ENCODE peak calls at places on chromosomes 2 and 18, in eight cellular contexts. D is spleen, Z is sigmoid colon, H is A549, I is IMR-90, T is HCT116, G is uterus, M is stomach. P is an unnamed sample.

GRCh38 chr2:96240341-96241038 is 25.3 kb downstream of the TMEM127 start:
- DNase-seq in D (no peak), Z (peak), H (no peak), I (no peak), T (no peak), G (no peak), M (no peak), P (no peak)

GRCh38 chr2:58107803-58108710 is 61.5 kb downstream of the VRK2 start:
- DNase-seq in D (no peak), Z (no peak), H (peak), I (peak), T (peak), G (no peak), M (no peak), P (peak)

GRCh38 chr2:149422337-149422990 is 92.1 kb downstream of the LYPD6 start:
- DNase-seq in D (no peak), Z (no peak), H (no peak), I (peak), T (peak), G (no peak), M (no peak), P (no peak)

GRCh38 chr2:134200024-134200423 is 53.8 kb upstream of the MGAT5 start:
- DNase-seq in D (no peak), Z (no peak), H (no peak), I (no peak), T (no peak), G (no peak), M (no peak), P (no peak)

GRCh38 chr18:74516271-74517235 is 17.7 kb upstream of the CNDP1 start:
- DNase-seq in D (peak), Z (no peak), H (no peak), I (no peak), T (no peak), G (no peak), M (peak), P (no peak)

GRCh38 chr18:9147440-9148238 is 11.1 kb downstream of the ANKRD12 start:
- DNase-seq in D (no peak), Z (no peak), H (peak), I (peak), T (peak), G (peak), M (no peak), P (peak)

GRCh38 chr2:85920810-85921545 is 32.2 kb upstream of the ST3GAL5 start:
- DNase-seq in D (no peak), Z (no peak), H (peak), I (peak), T (no peak), G (no peak), M (no peak), P (no peak)

GRCh38 chr18:23684515-23685197 is 4.6 kb upstream of the LAMA3 start:
- DNase-seq in D (no peak), Z (no peak), H (peak), I (no peak), T (no peak), G (peak), M (no peak), P (no peak)

GRCh38 chr2:219285894-219286425 is 6.8 kb downstream of the DNAJB2 start:
- DNase-seq in D (no peak), Z (peak), H (no peak), I (peak), T (no peak), G (peak), M (no peak), P (no peak)

GRCh38 chr18:59787998-59788875 is 91.0 kb upstream of the CCBE1 start:
- DNase-seq in D (no peak), Z (no peak), H (peak), I (peak), T (peak), G (peak), M (no peak), P (no peak)

GRCh38 chr2:196331143-196331542 is 159.8 kb upstream of the STK17B start:
- DNase-seq in D (no peak), Z (no peak), H (no peak), I (peak), T (no peak), G (no peak), M (peak), P (peak)

GRCh38 chr2:218993345-218994315 is at the start of gene CRYBA2:
- DNase-seq in D (no peak), Z (no peak), H (no peak), I (no peak), T (no peak), G (no peak), M (no peak), P (no peak)

GRCh38 chr2:110691612-110692258 is 13.9 kb upstream of the BUB1 start:
- DNase-seq in D (no peak), Z (no peak), H (no peak), I (no peak), T (no peak), G (no peak), M (no peak), P (no peak)

GRCh38 chr2:143160732-143161707 is 31.8 kb downstream of the ARHGAP15 start:
- DNase-seq in D (no peak), Z (no peak), H (no peak), I (no peak), T (no peak), G (no peak), M (no peak), P (no peak)

GRCh38 chr2:65130440-65131175 is 702 bp upstream of the RAB1A start:
- DNase-seq in D (no peak), Z (no peak), H (no peak), I (no peak), T (no peak), G (no peak), M (no peak), P (no peak)

GRCh38 chr2:98701230-98701629 is 29.7 kb downstream of the MGAT4A start:
- DNase-seq in D (no peak), Z (no peak), H (no peak), I (no peak), T (no peak), G (no peak), M (no peak), P (no peak)

GRCh38 chr2:238174291-238174690 is 15.5 kb downstream of the ERFE start:
- DNase-seq in D (no peak), Z (no peak), H (no peak), I (no peak), T (no peak), G (no peak), M (no peak), P (no peak)

GRCh38 chr2:113276216-113276905 is 2.4 kb downstream of the PAX8 start:
- DNase-seq in D (no peak), Z (no peak), H (no peak), I (no peak), T (no peak), G (no peak), M (no peak), P (no peak)

GRCh38 chr2:203983064-203983715 is 46.6 kb downstream of the ICOS start:
- DNase-seq in D (no peak), Z (no peak), H (no peak), I (no peak), T (no peak), G (no peak), M (no peak), P (no peak)

GRCh38 chr2:236512902-236513433 is 56.7 kb upstream of the ACKR3 start:
- DNase-seq in D (peak), Z (peak), H (peak), I (peak), T (peak), G (peak), M (peak), P (peak)

GRCh38 chr2:182057002-182057401 is 71.3 kb downstream of the PPP1R1C start:
- DNase-seq in D (no peak), Z (no peak), H (no peak), I (no peak), T (no peak), G (no peak), M (no peak), P (no peak)

GRCh38 chr2:65319674-65320041 is 92.0 kb downstream of the ACTR2 start:
- DNase-seq in D (no peak), Z (no peak), H (no peak), I (no peak), T (no peak), G (no peak), M (no peak), P (no peak)

GRCh38 chr2:171999125-171999524 is 628 bp upstream of the METAP1D start:
- DNase-seq in D (no peak), Z (no peak), H (no peak), I (no peak), T (no peak), G (no peak), M (no peak), P (no peak)

DNA sequence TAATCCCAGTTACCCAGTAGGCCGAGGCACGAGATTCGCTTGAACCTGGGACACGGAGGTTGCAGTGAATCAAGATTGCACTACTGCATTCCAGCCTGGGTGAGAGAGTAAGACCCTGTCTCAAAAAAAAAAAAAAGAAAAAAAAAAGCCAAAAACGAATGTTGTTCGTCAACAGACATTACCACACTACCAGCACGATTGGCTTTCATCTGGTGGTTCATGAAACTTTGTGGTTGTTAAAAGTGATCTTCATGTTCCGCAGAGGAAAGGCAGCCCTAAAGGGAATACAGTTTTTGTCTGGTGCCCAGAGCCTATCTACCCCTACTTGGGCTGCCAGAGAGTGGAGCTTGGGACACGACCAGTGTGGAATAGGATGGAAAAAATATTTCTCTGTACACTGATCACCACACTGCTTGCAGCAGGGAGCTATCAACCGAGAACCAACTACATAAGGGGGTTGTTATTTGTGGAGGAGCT is 13.6 kb upstream of the CXCR4 start:
- DNase-seq in D (no peak), Z (no peak), H (no peak), I (no peak), T (no peak), G (no peak), M (no peak), P (no peak)
- TF ChIP-seq POLR2A in D (no peak), Z (no peak), H (no peak), I (no peak), T (no peak), G (no peak), M (no peak), P (no peak)

DNA sequence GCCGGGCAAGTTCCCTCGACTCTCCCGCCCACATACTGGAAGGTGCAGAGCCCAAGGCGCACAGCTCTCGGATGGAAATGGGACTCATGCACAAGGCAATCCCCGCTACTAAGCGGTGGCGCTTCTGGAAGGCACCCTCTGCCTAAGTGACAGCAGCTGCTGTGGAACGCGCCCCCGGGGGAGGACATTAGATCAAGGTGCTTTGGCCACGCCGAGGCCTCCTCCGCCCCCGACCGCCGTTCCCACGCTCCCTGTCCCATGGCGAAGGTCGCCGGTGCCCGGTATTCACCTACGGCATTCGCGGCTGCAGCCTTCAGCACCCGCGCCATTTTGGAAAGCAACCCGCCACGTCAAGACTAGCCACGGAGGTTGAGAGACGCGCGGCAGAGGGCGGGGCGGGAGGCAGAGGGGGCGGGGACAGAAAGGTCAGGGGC is at the start of gene MCEE:
- DNase-seq in D (peak), Z (peak), H (peak), I (peak), T (peak), G (peak), M (peak), P (peak)
- TF ChIP-seq POLR2A in D (no peak), Z (peak), H (peak), I (peak), T (no peak), G (peak), M (no peak), P (peak)

DNA sequence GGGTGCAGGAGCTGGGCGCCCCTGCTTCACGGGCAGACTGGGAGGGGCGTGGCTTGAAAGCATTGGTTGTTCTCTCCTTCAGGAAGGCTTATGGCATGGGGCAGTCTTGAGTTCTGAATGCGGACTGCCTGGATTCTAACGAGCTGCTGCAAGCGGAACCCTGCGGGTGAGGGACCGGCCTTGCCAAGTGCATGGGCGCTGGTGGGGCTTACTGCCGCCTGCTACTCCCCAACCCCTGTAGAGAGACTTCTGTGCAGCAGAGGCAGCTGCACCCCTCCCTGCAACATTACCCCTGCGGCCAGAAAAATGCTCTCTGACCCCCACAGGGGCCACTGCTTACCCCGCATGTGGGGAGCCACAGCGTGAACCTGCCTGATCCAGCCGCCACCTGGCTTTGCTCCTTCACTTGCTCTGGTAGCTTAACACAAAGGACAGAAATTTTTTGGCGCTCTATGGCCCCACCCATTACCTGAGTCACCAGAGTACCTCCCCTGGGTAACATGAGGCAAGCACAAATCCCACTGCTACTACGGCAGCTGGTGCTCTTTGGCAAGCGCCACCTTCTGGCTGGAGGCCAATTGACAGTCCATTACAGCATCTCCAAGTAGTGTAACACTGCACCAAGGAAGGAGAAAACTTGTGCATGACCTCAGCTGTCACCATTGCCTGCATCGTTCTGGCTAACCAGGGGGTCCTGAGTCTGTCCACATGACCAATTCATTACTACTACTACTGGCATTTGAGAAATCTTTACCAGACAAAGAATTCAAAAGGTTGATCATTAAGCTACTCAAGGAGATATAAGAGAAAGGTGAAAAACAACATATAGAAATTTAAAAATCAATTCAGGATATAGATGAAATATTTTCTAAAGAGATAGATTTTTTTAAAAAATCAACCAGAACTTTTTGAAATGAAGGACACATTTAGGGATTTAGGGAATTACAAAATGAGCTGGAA is 35.4 kb downstream of the MYL12B start:
- DNase-seq in D (peak), Z (peak), H (peak), I (peak), T (peak), G (peak), M (peak), P (peak)
- TF ChIP-seq POLR2A in D (no peak), Z (no peak), H (peak), I (no peak), T (peak), G (peak), M (no peak), P (peak)

DNA sequence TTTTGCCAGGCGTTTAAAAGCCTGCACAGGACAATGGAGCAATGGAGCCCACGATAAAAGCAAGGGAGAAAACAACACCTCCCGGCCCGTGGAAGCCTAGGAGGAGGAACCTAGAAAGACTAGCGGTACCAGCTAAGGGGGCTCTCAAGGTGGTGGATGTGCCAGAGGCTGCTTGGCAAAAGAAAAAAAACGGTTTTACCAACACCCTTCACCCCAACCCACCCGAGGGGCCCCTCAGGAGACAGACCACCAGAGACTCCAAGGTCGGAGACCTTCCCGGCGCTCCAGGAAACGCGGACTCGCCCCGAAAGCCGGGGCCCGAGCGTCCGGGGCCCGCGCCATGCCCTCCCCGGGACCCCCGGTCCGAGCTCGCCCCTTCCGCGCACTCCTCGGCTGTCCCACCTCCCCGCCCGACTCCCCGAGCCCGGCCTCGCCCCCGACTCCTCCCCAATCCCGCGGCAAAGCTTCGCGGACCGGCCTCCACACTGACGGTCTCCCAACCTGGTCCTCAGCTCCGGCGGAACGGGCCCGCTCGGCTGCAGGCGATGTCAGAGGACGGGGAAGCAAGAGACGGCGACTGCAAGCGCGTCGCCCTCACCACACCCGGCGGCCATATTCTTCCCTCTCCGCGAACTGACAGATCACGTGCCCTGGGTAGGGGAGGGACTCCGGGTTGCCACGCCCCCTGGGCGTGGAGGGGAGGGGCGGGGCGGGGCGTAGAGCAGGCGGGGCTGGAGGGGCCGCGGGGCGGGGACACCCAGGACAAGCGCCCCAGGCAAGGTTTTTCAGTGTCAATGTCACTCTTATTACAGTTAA is at the start of gene KIDINS220:
- DNase-seq in D (peak), Z (peak), H (peak), I (peak), T (peak), G (peak), M (peak), P (peak)
- TF ChIP-seq POLR2A in D (peak), Z (peak), H (peak), I (peak), T (no peak), G (peak), M (peak), P (peak)

GRCh38 chr2:73112026-73112912 is 479 bp downstream of the RAB11FIP5 start:
- DNase-seq in D (peak), Z (peak), H (no peak), I (peak), T (peak), G (no peak), M (peak), P (peak)
- TF ChIP-seq POLR2A in D (no peak), Z (no peak), H (no peak), I (no peak), T (no peak), G (peak), M (no peak), P (no peak)

DNA sequence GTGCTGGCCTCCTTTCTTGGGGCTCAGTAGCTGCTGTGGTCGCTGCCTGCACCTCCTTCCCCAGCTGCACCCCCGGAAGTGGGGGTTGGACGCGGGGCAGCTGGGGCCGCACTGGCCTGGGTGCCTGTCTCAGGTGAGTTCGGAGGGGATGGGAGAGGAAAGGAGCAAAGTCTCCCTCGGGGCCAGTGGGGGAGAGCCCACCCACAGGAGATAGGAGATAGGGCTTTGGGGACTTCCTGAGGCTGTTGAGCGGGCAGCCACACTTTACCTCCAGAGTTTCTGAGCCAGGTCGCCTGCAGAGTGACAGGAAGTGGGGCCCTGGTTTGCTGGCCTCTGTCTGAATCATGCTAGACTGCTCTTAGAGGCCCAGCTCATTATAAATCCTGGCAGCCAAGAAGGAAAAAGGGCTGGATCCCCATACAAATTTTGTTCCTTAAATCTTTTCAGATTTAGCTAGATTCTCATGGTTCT is 8.1 kb downstream of the MBP start:
- DNase-seq in D (peak), Z (peak), H (no peak), I (no peak), T (no peak), G (no peak), M (no peak), P (peak)
- TF ChIP-seq POLR2A in D (no peak), Z (no peak), H (no peak), I (no peak), T (no peak), G (no peak), M (no peak), P (no peak)